ENCODE peak calls at places on chromosomes 7 and 10, in four cellular contexts. One of them, this sample, is unnamed.
A peak's percentile ranks its signal among the peaks of the same experiment; 100 is the strongest.

GRCh38 chr7:92697414-92697813 is 107.2 kb upstream of the FAM133B start:
- DNase-seq in SHP77 treated with DMSO at 0.1 percent for 48 hours: no peak
- DNase-seq in substantia nigra: no peak
- DNase-seq in T-cell: no peak
- DNase-seq in this sample: no peak

GRCh38 chr10:52597189-52597863 is 175.3 kb downstream of the MBL2 start:
- DNase-seq in SHP77 treated with DMSO at 0.1 percent for 48 hours: no peak
- DNase-seq in substantia nigra: no peak
- DNase-seq in T-cell: no peak
- DNase-seq in this sample: no peak

GRCh38 chr7:111749625-111750024 is 187.3 kb upstream of the IMMP2L start:
- DNase-seq in SHP77 treated with DMSO at 0.1 percent for 48 hours: no peak
- DNase-seq in substantia nigra: no peak
- DNase-seq in T-cell: no peak
- DNase-seq in this sample: no peak

GRCh38 chr7:12866237-12866636 is 178.8 kb downstream of the ARL4A start:
- DNase-seq in SHP77 treated with DMSO at 0.1 percent for 48 hours: no peak
- DNase-seq in substantia nigra: no peak
- DNase-seq in T-cell: no peak
- DNase-seq in this sample: no peak

GRCh38 chr10:74863508-74863907 is 37.1 kb downstream of the KAT6B start:
- DNase-seq in SHP77 treated with DMSO at 0.1 percent for 48 hours: no peak
- DNase-seq in substantia nigra: no peak
- DNase-seq in T-cell: no peak
- DNase-seq in this sample: no peak

GRCh38 chr7:110677405-110677804 is 413.5 kb upstream of the LRRN3 start:
- DNase-seq in SHP77 treated with DMSO at 0.1 percent for 48 hours: no peak
- DNase-seq in substantia nigra: no peak
- DNase-seq in T-cell: no peak
- DNase-seq in this sample: no peak

GRCh38 chr7:120272261-120272895 is 597 bp upstream of the KCND2 start:
- DNase-seq in SHP77 treated with DMSO at 0.1 percent for 48 hours: peak; percentile 46
- DNase-seq in substantia nigra: peak; percentile 37
- DNase-seq in T-cell: no peak
- DNase-seq in this sample: peak; percentile 54

GRCh38 chr7:29494350-29494749 is 69.3 kb upstream of the PRR15 start:
- DNase-seq in SHP77 treated with DMSO at 0.1 percent for 48 hours: no peak
- DNase-seq in substantia nigra: no peak
- DNase-seq in T-cell: no peak
- DNase-seq in this sample: no peak

GRCh38 chr10:33680036-33680435 is 345.6 kb upstream of the NRP1 start:
- DNase-seq in SHP77 treated with DMSO at 0.1 percent for 48 hours: no peak
- DNase-seq in substantia nigra: no peak
- DNase-seq in T-cell: no peak
- DNase-seq in this sample: no peak

GRCh38 chr7:116671681-116672595 is at the start of gene MET:
- DNase-seq in SHP77 treated with DMSO at 0.1 percent for 48 hours: no peak
- DNase-seq in substantia nigra: peak; percentile 60
- DNase-seq in T-cell: no peak
- DNase-seq in this sample: no peak

GRCh38 chr10:102119417-102120141 is 589 bp downstream of the LDB1 start:
- DNase-seq in SHP77 treated with DMSO at 0.1 percent for 48 hours: no peak
- DNase-seq in substantia nigra: peak; percentile 59
- DNase-seq in T-cell: peak; percentile 45
- DNase-seq in this sample: peak; percentile 73

GRCh38 chr10:43679509-43679908 is 30.8 kb upstream of the ZNF32 start:
- DNase-seq in SHP77 treated with DMSO at 0.1 percent for 48 hours: no peak
- DNase-seq in substantia nigra: peak; percentile 76
- DNase-seq in T-cell: no peak
- DNase-seq in this sample: no peak

GRCh38 chr10:71319800-71320392 is 837 bp downstream of the SLC29A3 start:
- DNase-seq in SHP77 treated with DMSO at 0.1 percent for 48 hours: no peak
- DNase-seq in substantia nigra: no peak
- DNase-seq in T-cell: no peak
- DNase-seq in this sample: no peak

GRCh38 chr10:14024349-14025202 is 306.1 kb downstream of the FRMD4A start:
- DNase-seq in SHP77 treated with DMSO at 0.1 percent for 48 hours: no peak
- DNase-seq in substantia nigra: no peak
- DNase-seq in T-cell: no peak
- DNase-seq in this sample: no peak

GRCh38 chr7:137656227-137656849 is 190.4 kb downstream of the DGKI start:
- DNase-seq in SHP77 treated with DMSO at 0.1 percent for 48 hours: peak; percentile 31
- DNase-seq in substantia nigra: peak; percentile 72
- DNase-seq in T-cell: peak; percentile 33
- DNase-seq in this sample: peak; percentile 89

GRCh38 chr10:121368347-121369025 is 229.8 kb downstream of the FGFR2 start:
- DNase-seq in SHP77 treated with DMSO at 0.1 percent for 48 hours: no peak
- DNase-seq in substantia nigra: no peak
- DNase-seq in T-cell: no peak
- DNase-seq in this sample: no peak

GRCh38 chr7:151226560-151226874 is 488 bp downstream of the ABCF2 start:
- DNase-seq in SHP77 treated with DMSO at 0.1 percent for 48 hours: no peak
- DNase-seq in substantia nigra: no peak
- DNase-seq in T-cell: no peak
- DNase-seq in this sample: no peak

GRCh38 chr7:50450691-50451051 is 521 bp upstream of the FIGNL1 start:
- DNase-seq in SHP77 treated with DMSO at 0.1 percent for 48 hours: peak; percentile 35
- DNase-seq in substantia nigra: peak; percentile 37
- DNase-seq in T-cell: peak; percentile 28
- DNase-seq in this sample: peak; percentile 51

GRCh38 chr10:129058664-129059155 is 408.3 kb upstream of the MGMT start:
- DNase-seq in SHP77 treated with DMSO at 0.1 percent for 48 hours: no peak
- DNase-seq in substantia nigra: no peak
- DNase-seq in T-cell: no peak
- DNase-seq in this sample: no peak

GRCh38 chr10:119769886-119770285 is 44.0 kb downstream of the INPP5F start:
- DNase-seq in SHP77 treated with DMSO at 0.1 percent for 48 hours: no peak
- DNase-seq in substantia nigra: no peak
- DNase-seq in T-cell: no peak
- DNase-seq in this sample: no peak

GRCh38 chr7:47092331-47092730 is 489.6 kb downstream of the TNS3 start:
- DNase-seq in SHP77 treated with DMSO at 0.1 percent for 48 hours: no peak
- DNase-seq in substantia nigra: no peak
- DNase-seq in T-cell: no peak
- DNase-seq in this sample: no peak

GRCh38 chr7:90726120-90726519 is 130.0 kb downstream of the CDK14 start:
- DNase-seq in SHP77 treated with DMSO at 0.1 percent for 48 hours: no peak
- DNase-seq in substantia nigra: no peak
- DNase-seq in T-cell: no peak
- DNase-seq in this sample: no peak

GRCh38 chr7:68491523-68492358 is 1106.5 kb upstream of the AUTS2 start:
- DNase-seq in SHP77 treated with DMSO at 0.1 percent for 48 hours: no peak
- DNase-seq in substantia nigra: no peak
- DNase-seq in T-cell: no peak
- DNase-seq in this sample: no peak

GRCh38 chr10:75845538-75845937 is 414.1 kb downstream of the LRMDA start:
- DNase-seq in SHP77 treated with DMSO at 0.1 percent for 48 hours: no peak
- DNase-seq in substantia nigra: no peak
- DNase-seq in T-cell: no peak
- DNase-seq in this sample: no peak

GRCh38 chr7:78769551-78770101 is 683.8 kb downstream of the MAGI2 start:
- DNase-seq in SHP77 treated with DMSO at 0.1 percent for 48 hours: no peak
- DNase-seq in substantia nigra: no peak
- DNase-seq in T-cell: no peak
- DNase-seq in this sample: no peak

GRCh38 chr10:95814011-95814727 is 58.2 kb downstream of the ENTPD1 start:
- DNase-seq in SHP77 treated with DMSO at 0.1 percent for 48 hours: no peak
- DNase-seq in substantia nigra: no peak
- DNase-seq in T-cell: no peak
- DNase-seq in this sample: no peak

GRCh38 chr7:20958474-20958873 is 171.8 kb upstream of the SP8 start:
- DNase-seq in SHP77 treated with DMSO at 0.1 percent for 48 hours: no peak
- DNase-seq in substantia nigra: no peak
- DNase-seq in T-cell: no peak
- DNase-seq in this sample: no peak

This sample was measured in H1.